ENCODE peak calls at places on chromosomes 6 and 20, in four cellular contexts. C is A549, L is IMR-90, K is HepG2. X is an unnamed sample.
A peak's percentile ranks its signal among the peaks of the same experiment; 100 is the strongest.

GRCh38 chr6:142400495-142400894 is 98.7 kb downstream of the ADGRG6 start:
- DNase-seq in C (no peak), L (peak; percentile 79), K (no peak), X (peak; percentile 28)

GRCh38 chr6:165071906-165072305 is 237.5 kb downstream of the C6orf118 start:
- DNase-seq in L (no peak), C (no peak), K (no peak), X (no peak)

GRCh38 chr6:40543133-40543532 is 44.0 kb downstream of the LRFN2 start:
- DNase-seq in K (no peak), L (no peak), C (no peak), X (no peak)

GRCh38 chr6:93418448-93419303 is 683 bp downstream of the EPHA7 start:
- DNase-seq in C (peak; percentile 1), L (no peak), K (no peak), X (no peak)

GRCh38 chr20:56181593-56181992 is 66.9 kb upstream of the MC3R start:
- DNase-seq in C (no peak), K (no peak), L (no peak), X (no peak)

GRCh38 chr6:107670792-107671199 is 153.3 kb downstream of the SCML4 start:
- DNase-seq in C (no peak), L (peak; percentile 67), K (no peak), X (no peak)

GRCh38 chr6:797479-798077 is 104.6 kb upstream of the EXOC2 start:
- DNase-seq in L (peak; percentile 67), K (peak; percentile 45), C (peak; percentile 7), X (peak; percentile 48)

GRCh38 chr6:24662206-24662605 is 4.5 kb downstream of the TDP2 start:
- DNase-seq in L (no peak), C (no peak), K (no peak), X (no peak)

GRCh38 chr20:51100617-51101016 is 77.7 kb upstream of the KCNG1 start:
- DNase-seq in C (no peak), L (no peak), K (no peak), X (no peak)

GRCh38 chr6:12844284-12845223 is 128.0 kb downstream of the PHACTR1 start:
- DNase-seq in L (peak; percentile 1), K (peak; percentile 20), C (peak; percentile 21), X (peak; percentile 29)

GRCh38 chr20:34689486-34689885 is 12.6 kb upstream of the PIGU start:
- DNase-seq in C (no peak), K (no peak), L (no peak), X (no peak)

GRCh38 chr20:2236266-2236665 is 59.5 kb upstream of the TGM3 start:
- DNase-seq in L (peak; percentile 20), C (peak; percentile 34), K (no peak), X (peak; percentile 13)

GRCh38 chr6:27630727-27631613 is 158.1 kb upstream of the ZNF184 start:
- DNase-seq in K (peak; percentile 74), C (peak; percentile 45), L (peak; percentile 47), X (peak; percentile 84)

GRCh38 chr6:45681860-45682488 is 304.2 kb upstream of the SUPT3H start:
- DNase-seq in K (no peak), L (no peak), C (no peak), X (no peak)

GRCh38 chr6:2034256-2034655 is 211.1 kb downstream of the GMDS start:
- DNase-seq in K (no peak), L (no peak), C (no peak), X (no peak)

GRCh38 chr6:52760105-52760765 is 3.0 kb downstream of the GSTA2 start:
- DNase-seq in C (no peak), K (no peak), L (no peak), X (no peak)

GRCh38 chr6:89209457-89209856 is 7.7 kb downstream of the GABRR1 start:
- DNase-seq in L (no peak), K (no peak), C (no peak), X (no peak)

GRCh38 chr6:116244284-116244683 is 9.6 kb downstream of the TSPYL4 start:
- DNase-seq in C (no peak), L (no peak), K (no peak), X (no peak)

GRCh38 chr6:53033764-53034163 is 31.4 kb upstream of the FBXO9 start:
- DNase-seq in L (peak; percentile 88), K (no peak), C (no peak), X (no peak)

GRCh38 chr6:53994201-53994600 is 117.0 kb upstream of the MLIP start:
- DNase-seq in L (no peak), K (no peak), C (no peak), X (no peak)

GRCh38 chr20:58688838-58689237 is 3.8 kb upstream of the NPEPL1 start:
- DNase-seq in C (no peak), K (no peak), L (peak; percentile 14), X (no peak)

GRCh38 chr6:157194643-157195042 is 128.7 kb downstream of the TMEM242 start:
- DNase-seq in K (no peak), L (peak; percentile 65), C (no peak), X (no peak)

GRCh38 chr6:159074120-159074684 is 29.4 kb upstream of the TAGAP start:
- DNase-seq in L (peak; percentile 46), C (peak; percentile 40), K (no peak), X (peak; percentile 50)

GRCh38 chr20:50194831-50195523 is 4.3 kb downstream of the CEBPB start:
- DNase-seq in C (no peak), K (no peak), L (no peak), X (no peak)

GRCh38 chr20:52943185-52943841 is 28.8 kb upstream of the TSHZ2 start:
- DNase-seq in L (no peak), K (peak; percentile 31), C (no peak), X (no peak)

GRCh38 chr6:166627875-166628849 is 1.1 kb upstream of the RPS6KA2 start:
- DNase-seq in L (peak; percentile 55), C (peak; percentile 20), K (peak; percentile 25), X (peak; percentile 46)

DNA sequence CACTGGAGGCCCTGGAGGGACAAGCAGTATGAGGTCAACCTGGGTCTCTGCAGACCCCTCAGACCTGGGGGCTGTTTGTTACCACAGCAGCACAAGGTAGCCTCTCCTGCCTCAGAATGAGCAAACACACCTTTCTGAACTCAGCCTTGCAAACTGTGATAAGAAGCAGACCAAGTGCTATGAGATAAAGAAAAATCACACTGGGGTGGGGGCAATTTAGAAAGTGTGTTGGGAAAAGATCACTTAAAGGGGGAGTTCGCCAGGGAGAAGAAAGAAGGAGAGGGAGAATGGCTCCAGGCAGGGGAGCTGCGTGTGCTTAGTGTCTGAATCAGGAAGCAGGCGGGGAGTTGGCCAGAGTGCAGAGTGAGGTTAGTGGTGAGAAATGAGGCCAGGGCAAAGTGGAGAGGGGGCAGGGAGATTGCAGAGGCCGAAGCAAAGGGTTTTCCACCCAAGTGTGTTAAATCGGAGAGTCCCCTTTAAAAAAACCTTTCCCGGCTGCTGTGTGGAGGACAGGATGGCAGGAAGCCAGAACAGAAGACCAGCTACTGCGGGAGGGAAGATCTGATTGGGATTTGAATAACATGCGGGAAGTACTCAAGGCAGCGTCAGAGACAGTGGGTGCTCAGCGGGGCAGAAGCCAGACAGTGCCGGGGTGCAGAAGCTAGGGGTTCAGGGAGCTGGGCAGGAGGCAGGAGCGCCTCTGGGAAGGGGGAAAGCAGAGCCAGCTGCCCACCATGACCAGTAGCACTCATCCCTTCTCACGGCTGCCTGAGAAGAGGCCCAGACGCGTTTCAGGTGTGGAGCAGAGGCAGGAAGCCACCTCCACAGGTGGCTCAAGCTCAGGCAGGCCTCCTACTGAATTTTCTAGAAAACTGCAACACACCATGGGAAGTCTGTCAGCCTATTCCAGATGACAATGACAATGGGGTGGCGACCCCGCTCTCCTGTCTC is 9.0 kb downstream of the ADA start:
- DNase-seq in K (peak; percentile 69), C (peak; percentile 56), L (peak; percentile 82), X (peak; percentile 49)
- TF ChIP-seq MAZ in K (peak; percentile 42), C (no peak), L (peak; percentile 56), X (peak; percentile 27)

DNA sequence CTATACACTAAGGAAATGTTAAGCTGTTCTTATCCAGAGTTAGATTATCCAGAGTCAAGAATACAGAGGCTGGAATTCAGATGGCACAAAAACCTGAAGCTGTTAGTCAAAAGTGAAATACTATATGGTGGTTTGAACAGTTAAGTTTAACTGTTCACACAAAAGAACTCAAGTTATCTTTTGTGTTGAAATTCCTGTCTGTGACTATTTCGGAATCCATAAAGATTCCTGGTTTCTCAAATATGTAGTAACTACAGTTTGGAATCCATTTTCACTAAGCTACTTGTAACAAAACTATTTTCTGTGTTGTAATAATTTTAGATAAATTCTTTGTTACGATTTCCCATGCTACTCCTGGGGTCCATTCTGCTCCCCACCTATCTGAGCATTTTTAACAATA is 24.5 kb downstream of the FIG4 start:
- DNase-seq in C (no peak), L (no peak), K (no peak), X (no peak)
- TF ChIP-seq MAZ in C (no peak), L (no peak), K (no peak), X (no peak)

GRCh38 chr6:148443798-148444560 is 101.3 kb downstream of the SASH1 start:
- DNase-seq in L (no peak), C (no peak), K (no peak), X (no peak)

GRCh38 chr6:148440021-148440420 is 97.4 kb downstream of the SASH1 start:
- DNase-seq in C (no peak), L (no peak), K (no peak), X (no peak)

GRCh38 chr6:148440877-148441453 is 98.3 kb downstream of the SASH1 start:
- DNase-seq in C (peak; percentile 24), K (peak; percentile 50), L (peak; percentile 85), X (no peak)

GRCh38 chr6:148438593-148438992 is 96.0 kb downstream of the SASH1 start:
- DNase-seq in L (peak; percentile 44), K (no peak), C (no peak), X (no peak)

DNA sequence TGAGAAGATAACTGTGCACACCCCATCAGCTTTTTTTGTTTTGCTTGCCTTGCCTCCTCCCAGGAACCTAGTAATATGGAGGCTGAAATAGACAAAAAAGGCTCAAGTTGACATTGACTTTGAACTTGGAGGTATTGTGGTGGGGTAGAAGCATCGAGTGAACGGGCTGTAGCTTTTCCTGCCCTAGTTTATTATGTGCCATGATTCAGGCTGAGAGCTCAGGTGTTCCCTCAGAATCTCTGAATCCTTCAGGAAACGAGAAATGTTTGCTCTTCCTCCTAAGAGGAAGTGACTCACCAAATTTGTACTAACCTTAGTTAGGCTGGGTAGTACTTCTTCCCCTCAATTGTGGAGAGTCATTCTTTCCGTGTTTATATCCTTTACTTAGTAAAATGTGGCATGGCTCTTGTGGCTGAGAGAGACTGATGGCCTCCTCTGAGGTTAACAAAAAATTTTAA is 98.8 kb downstream of the SASH1 start:
- DNase-seq in K (peak; percentile 35), L (peak; percentile 90), C (peak; percentile 32), X (no peak)
- TF ChIP-seq MAZ in K (no peak), L (no peak), C (no peak), X (no peak)

DNA sequence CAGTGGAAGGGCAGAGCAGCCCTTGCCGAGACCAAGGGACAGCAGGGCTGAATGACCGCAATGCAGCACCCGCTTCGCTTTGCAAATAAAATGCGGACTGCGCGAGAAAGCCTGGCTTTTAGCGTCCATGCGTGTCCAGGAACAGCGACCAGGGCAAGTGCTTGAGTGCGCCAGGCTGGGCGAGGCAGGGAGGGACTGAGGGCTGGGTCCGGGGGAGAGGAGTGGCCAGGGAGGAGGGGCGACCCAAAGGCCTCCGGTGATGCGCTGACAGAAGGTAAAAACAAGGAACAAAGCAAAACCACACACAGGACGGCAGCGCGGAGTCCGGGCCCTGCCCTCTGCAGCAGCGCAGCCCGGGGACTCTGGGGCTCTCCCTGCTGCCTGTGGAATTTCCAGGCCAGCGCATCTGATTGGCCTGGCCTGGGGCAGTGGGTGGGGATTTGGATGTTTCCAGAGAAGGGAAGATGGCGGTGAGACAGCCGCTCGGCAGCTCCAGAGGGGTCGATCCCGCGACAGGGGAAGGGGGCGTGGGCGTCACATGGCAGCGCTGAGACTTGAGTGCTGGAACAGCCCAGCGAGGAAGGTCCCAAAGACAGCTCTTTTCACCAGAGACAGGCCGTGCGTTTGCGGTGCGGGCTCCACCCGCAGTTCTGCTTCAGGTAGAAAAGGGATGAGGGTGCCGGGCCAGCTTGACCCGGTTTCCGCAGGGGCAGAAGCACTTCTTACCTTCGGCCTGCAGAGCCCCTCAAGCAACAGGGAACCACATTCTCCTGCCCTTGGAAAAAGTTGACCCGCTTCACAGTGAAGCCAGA is 51.8 kb downstream of the SSR1 start:
- DNase-seq in C (peak; percentile 95), L (peak; percentile 80), K (peak; percentile 96), X (peak; percentile 94)
- TF ChIP-seq MAZ in C (no peak), L (peak; percentile 27), K (peak; percentile 16), X (no peak)